ENCODE peak calls at places on chromosomes 5 and 9, in eight cellular contexts. One of them, this sample, is unnamed.

GRCh38 chr9:128911529-128912035 is 9.2 kb upstream of the PHYHD1 start:
- DNase-seq in NCI-H1436: no peak
- DNase-seq in effector CD4-positive, alpha-beta T cell: no peak
- DNase-seq in NCI-H69: no peak
- DNase-seq in non-pigmented ciliary epithelial cell: no peak
- DNase-seq in foreskin keratinocyte: no peak
- DNase-seq in A549: peak
- DNase-seq in NCI-H2081: no peak
- DNase-seq in this sample: no peak

GRCh38 chr5:170338933-170339779 is 41.6 kb upstream of the LCP2 start:
- DNase-seq in NCI-H1436: no peak
- DNase-seq in effector CD4-positive, alpha-beta T cell: peak
- DNase-seq in NCI-H69: peak
- DNase-seq in non-pigmented ciliary epithelial cell: no peak
- DNase-seq in foreskin keratinocyte: no peak
- DNase-seq in A549: no peak
- DNase-seq in NCI-H2081: no peak
- DNase-seq in this sample: no peak

GRCh38 chr5:36744678-36745659 is 131.6 kb upstream of the NIPBL start:
- DNase-seq in NCI-H1436: no peak
- DNase-seq in effector CD4-positive, alpha-beta T cell: no peak
- DNase-seq in NCI-H69: peak
- DNase-seq in non-pigmented ciliary epithelial cell: peak
- DNase-seq in foreskin keratinocyte: peak
- DNase-seq in A549: peak
- DNase-seq in NCI-H2081: peak
- DNase-seq in this sample: peak

GRCh38 chr9:78879324-78880100 is 582.6 kb downstream of the PSAT1 start:
- DNase-seq in NCI-H1436: no peak
- DNase-seq in effector CD4-positive, alpha-beta T cell: no peak
- DNase-seq in NCI-H69: no peak
- DNase-seq in non-pigmented ciliary epithelial cell: no peak
- DNase-seq in foreskin keratinocyte: no peak
- DNase-seq in A549: peak
- DNase-seq in NCI-H2081: no peak
- DNase-seq in this sample: no peak

GRCh38 chr9:36980148-36980974 is 53.7 kb downstream of the PAX5 start:
- DNase-seq in NCI-H1436: peak
- DNase-seq in effector CD4-positive, alpha-beta T cell: no peak
- DNase-seq in NCI-H69: peak
- DNase-seq in non-pigmented ciliary epithelial cell: no peak
- DNase-seq in foreskin keratinocyte: no peak
- DNase-seq in A549: peak
- DNase-seq in NCI-H2081: peak
- DNase-seq in this sample: peak

GRCh38 chr5:16265141-16265540 is 85.5 kb upstream of the MARCHF11 start:
- DNase-seq in NCI-H1436: no peak
- DNase-seq in effector CD4-positive, alpha-beta T cell: no peak
- DNase-seq in NCI-H69: no peak
- DNase-seq in non-pigmented ciliary epithelial cell: no peak
- DNase-seq in foreskin keratinocyte: no peak
- DNase-seq in A549: no peak
- DNase-seq in NCI-H2081: no peak
- DNase-seq in this sample: no peak

GRCh38 chr9:135858491-135859185 is 48.7 kb downstream of the CAMSAP1 start:
- DNase-seq in NCI-H1436: no peak
- DNase-seq in effector CD4-positive, alpha-beta T cell: no peak
- DNase-seq in NCI-H69: no peak
- DNase-seq in non-pigmented ciliary epithelial cell: no peak
- DNase-seq in foreskin keratinocyte: no peak
- DNase-seq in A549: no peak
- DNase-seq in NCI-H2081: no peak
- DNase-seq in this sample: no peak

GRCh38 chr9:96447406-96447805 is 2.6 kb upstream of the HABP4 start:
- DNase-seq in NCI-H1436: no peak
- DNase-seq in effector CD4-positive, alpha-beta T cell: no peak
- DNase-seq in NCI-H69: no peak
- DNase-seq in non-pigmented ciliary epithelial cell: no peak
- DNase-seq in foreskin keratinocyte: no peak
- DNase-seq in A549: no peak
- DNase-seq in NCI-H2081: no peak
- DNase-seq in this sample: no peak

GRCh38 chr9:125795970-125796596 is 48.9 kb downstream of the PBX3 start:
- DNase-seq in NCI-H1436: no peak
- DNase-seq in effector CD4-positive, alpha-beta T cell: no peak
- DNase-seq in NCI-H69: peak
- DNase-seq in non-pigmented ciliary epithelial cell: no peak
- DNase-seq in foreskin keratinocyte: no peak
- DNase-seq in A549: no peak
- DNase-seq in NCI-H2081: no peak
- DNase-seq in this sample: no peak

GRCh38 chr5:62722360-62722759 is 143.7 kb downstream of the LRRC70 start:
- DNase-seq in NCI-H1436: no peak
- DNase-seq in effector CD4-positive, alpha-beta T cell: no peak
- DNase-seq in NCI-H69: no peak
- DNase-seq in non-pigmented ciliary epithelial cell: no peak
- DNase-seq in foreskin keratinocyte: no peak
- DNase-seq in A549: peak
- DNase-seq in NCI-H2081: no peak
- DNase-seq in this sample: no peak

GRCh38 chr5:54701179-54701578 is 183.6 kb downstream of the SNX18 start:
- DNase-seq in NCI-H1436: no peak
- DNase-seq in effector CD4-positive, alpha-beta T cell: no peak
- DNase-seq in NCI-H69: no peak
- DNase-seq in non-pigmented ciliary epithelial cell: peak
- DNase-seq in foreskin keratinocyte: peak
- DNase-seq in A549: peak
- DNase-seq in NCI-H2081: no peak
- DNase-seq in this sample: no peak

GRCh38 chr5:180790020-180790419 is 12.6 kb downstream of the MGAT1 start:
- DNase-seq in NCI-H1436: no peak
- DNase-seq in effector CD4-positive, alpha-beta T cell: no peak
- DNase-seq in NCI-H69: no peak
- DNase-seq in non-pigmented ciliary epithelial cell: no peak
- DNase-seq in foreskin keratinocyte: no peak
- DNase-seq in A549: peak
- DNase-seq in NCI-H2081: no peak
- DNase-seq in this sample: no peak

GRCh38 chr5:137752873-137753226 is 1.3 kb downstream of the HNRNPA0 start:
- DNase-seq in NCI-H1436: peak
- DNase-seq in effector CD4-positive, alpha-beta T cell: no peak
- DNase-seq in NCI-H69: peak
- DNase-seq in non-pigmented ciliary epithelial cell: no peak
- DNase-seq in foreskin keratinocyte: no peak
- DNase-seq in A549: peak
- DNase-seq in NCI-H2081: no peak
- DNase-seq in this sample: no peak

GRCh38 chr5:61659221-61659696 is 327.2 kb downstream of the ZSWIM6 start:
- DNase-seq in NCI-H1436: no peak
- DNase-seq in effector CD4-positive, alpha-beta T cell: no peak
- DNase-seq in NCI-H69: no peak
- DNase-seq in non-pigmented ciliary epithelial cell: no peak
- DNase-seq in foreskin keratinocyte: no peak
- DNase-seq in A549: no peak
- DNase-seq in NCI-H2081: no peak
- DNase-seq in this sample: no peak

GRCh38 chr9:126439402-126439765 is 112.8 kb downstream of the MVB12B start:
- DNase-seq in NCI-H1436: no peak
- DNase-seq in effector CD4-positive, alpha-beta T cell: no peak
- DNase-seq in NCI-H69: no peak
- DNase-seq in non-pigmented ciliary epithelial cell: peak
- DNase-seq in foreskin keratinocyte: no peak
- DNase-seq in A549: no peak
- DNase-seq in NCI-H2081: no peak
- DNase-seq in this sample: no peak

GRCh38 chr9:122109035-122109813 is 16.1 kb upstream of the TTLL11 start:
- DNase-seq in NCI-H1436: no peak
- DNase-seq in effector CD4-positive, alpha-beta T cell: no peak
- DNase-seq in NCI-H69: peak
- DNase-seq in non-pigmented ciliary epithelial cell: no peak
- DNase-seq in foreskin keratinocyte: no peak
- DNase-seq in A549: no peak
- DNase-seq in NCI-H2081: no peak
- DNase-seq in this sample: no peak

GRCh38 chr5:2207966-2208544 is 325.3 kb upstream of the IRX4 start:
- DNase-seq in NCI-H1436: no peak
- DNase-seq in effector CD4-positive, alpha-beta T cell: no peak
- DNase-seq in NCI-H69: no peak
- DNase-seq in non-pigmented ciliary epithelial cell: no peak
- DNase-seq in foreskin keratinocyte: no peak
- DNase-seq in A549: peak
- DNase-seq in NCI-H2081: no peak
- DNase-seq in this sample: no peak

GRCh38 chr5:173828952-173829351 is 59.2 kb upstream of the CPEB4 start:
- DNase-seq in NCI-H1436: no peak
- DNase-seq in effector CD4-positive, alpha-beta T cell: no peak
- DNase-seq in NCI-H69: no peak
- DNase-seq in non-pigmented ciliary epithelial cell: no peak
- DNase-seq in foreskin keratinocyte: no peak
- DNase-seq in A549: no peak
- DNase-seq in NCI-H2081: no peak
- DNase-seq in this sample: no peak

GRCh38 chr9:16455842-16456241 is 414.6 kb downstream of the BNC2 start:
- DNase-seq in NCI-H1436: no peak
- DNase-seq in effector CD4-positive, alpha-beta T cell: no peak
- DNase-seq in NCI-H69: no peak
- DNase-seq in non-pigmented ciliary epithelial cell: no peak
- DNase-seq in foreskin keratinocyte: no peak
- DNase-seq in A549: no peak
- DNase-seq in NCI-H2081: no peak
- DNase-seq in this sample: no peak

GRCh38 chr5:79853003-79853402 is 138.1 kb downstream of the MTX3 start:
- DNase-seq in NCI-H1436: no peak
- DNase-seq in effector CD4-positive, alpha-beta T cell: no peak
- DNase-seq in NCI-H69: no peak
- DNase-seq in non-pigmented ciliary epithelial cell: no peak
- DNase-seq in foreskin keratinocyte: no peak
- DNase-seq in A549: no peak
- DNase-seq in NCI-H2081: no peak
- DNase-seq in this sample: no peak

GRCh38 chr9:95316794-95317118 is 753 bp downstream of the FANCC start:
- DNase-seq in NCI-H1436: peak
- DNase-seq in effector CD4-positive, alpha-beta T cell: peak
- DNase-seq in NCI-H69: peak
- DNase-seq in non-pigmented ciliary epithelial cell: no peak
- DNase-seq in foreskin keratinocyte: no peak
- DNase-seq in A549: peak
- DNase-seq in NCI-H2081: peak
- DNase-seq in this sample: peak

GRCh38 chr9:90018688-90019087 is 413.9 kb downstream of the GADD45G start:
- DNase-seq in NCI-H1436: peak
- DNase-seq in effector CD4-positive, alpha-beta T cell: no peak
- DNase-seq in NCI-H69: no peak
- DNase-seq in non-pigmented ciliary epithelial cell: no peak
- DNase-seq in foreskin keratinocyte: no peak
- DNase-seq in A549: no peak
- DNase-seq in NCI-H2081: no peak
- DNase-seq in this sample: no peak

GRCh38 chr9:87792831-87793288 is 66.9 kb downstream of the CTSL start:
- DNase-seq in NCI-H1436: no peak
- DNase-seq in effector CD4-positive, alpha-beta T cell: no peak
- DNase-seq in NCI-H69: no peak
- DNase-seq in non-pigmented ciliary epithelial cell: peak
- DNase-seq in foreskin keratinocyte: no peak
- DNase-seq in A549: peak
- DNase-seq in NCI-H2081: no peak
- DNase-seq in this sample: no peak

GRCh38 chr9:129849901-129850300 is 14.6 kb downstream of the USP20 start:
- DNase-seq in NCI-H1436: no peak
- DNase-seq in effector CD4-positive, alpha-beta T cell: no peak
- DNase-seq in NCI-H69: no peak
- DNase-seq in non-pigmented ciliary epithelial cell: peak
- DNase-seq in foreskin keratinocyte: no peak
- DNase-seq in A549: no peak
- DNase-seq in NCI-H2081: no peak
- DNase-seq in this sample: no peak

GRCh38 chr9:87684627-87685204 is 41.2 kb upstream of the CTSL start:
- DNase-seq in NCI-H1436: no peak
- DNase-seq in effector CD4-positive, alpha-beta T cell: no peak
- DNase-seq in NCI-H69: peak
- DNase-seq in non-pigmented ciliary epithelial cell: no peak
- DNase-seq in foreskin keratinocyte: no peak
- DNase-seq in A549: peak
- DNase-seq in NCI-H2081: no peak
- DNase-seq in this sample: peak

GRCh38 chr5:144798595-144798994 is 627.9 kb downstream of the KCTD16 start:
- DNase-seq in NCI-H1436: no peak
- DNase-seq in effector CD4-positive, alpha-beta T cell: no peak
- DNase-seq in NCI-H69: no peak
- DNase-seq in non-pigmented ciliary epithelial cell: no peak
- DNase-seq in foreskin keratinocyte: no peak
- DNase-seq in A549: no peak
- DNase-seq in NCI-H2081: no peak
- DNase-seq in this sample: no peak

GRCh38 chr5:171137768-171138540 is 171.1 kb upstream of the TLX3 start:
- DNase-seq in NCI-H1436: no peak
- DNase-seq in effector CD4-positive, alpha-beta T cell: no peak
- DNase-seq in NCI-H69: no peak
- DNase-seq in non-pigmented ciliary epithelial cell: peak
- DNase-seq in foreskin keratinocyte: no peak
- DNase-seq in A549: peak
- DNase-seq in NCI-H2081: no peak
- DNase-seq in this sample: no peak

GRCh38 chr5:142726188-142726731 is 40.4 kb upstream of the FGF1 start:
- DNase-seq in NCI-H1436: no peak
- DNase-seq in effector CD4-positive, alpha-beta T cell: no peak
- DNase-seq in NCI-H69: no peak
- DNase-seq in non-pigmented ciliary epithelial cell: peak
- DNase-seq in foreskin keratinocyte: peak
- DNase-seq in A549: no peak
- DNase-seq in NCI-H2081: no peak
- DNase-seq in this sample: no peak

GRCh38 chr5:86878250-86878649 is 260.5 kb downstream of the COX7C start:
- DNase-seq in NCI-H1436: no peak
- DNase-seq in effector CD4-positive, alpha-beta T cell: no peak
- DNase-seq in NCI-H69: peak
- DNase-seq in non-pigmented ciliary epithelial cell: no peak
- DNase-seq in foreskin keratinocyte: no peak
- DNase-seq in A549: no peak
- DNase-seq in NCI-H2081: no peak
- DNase-seq in this sample: no peak

GRCh38 chr9:68560131-68560844 is 19.6 kb upstream of the TMEM252 start:
- DNase-seq in NCI-H1436: peak
- DNase-seq in effector CD4-positive, alpha-beta T cell: peak
- DNase-seq in NCI-H69: peak
- DNase-seq in non-pigmented ciliary epithelial cell: no peak
- DNase-seq in foreskin keratinocyte: no peak
- DNase-seq in A549: peak
- DNase-seq in NCI-H2081: no peak
- DNase-seq in this sample: peak

GRCh38 chr9:95510610-95511231 is 6.0 kb downstream of the PTCH1 start:
- DNase-seq in NCI-H1436: peak
- DNase-seq in effector CD4-positive, alpha-beta T cell: peak
- DNase-seq in NCI-H69: peak
- DNase-seq in non-pigmented ciliary epithelial cell: peak
- DNase-seq in foreskin keratinocyte: peak
- DNase-seq in A549: peak
- DNase-seq in NCI-H2081: peak
- DNase-seq in this sample: peak

GRCh38 chr5:43400082-43400481 is 12.1 kb downstream of the CCL28 start:
- DNase-seq in NCI-H1436: no peak
- DNase-seq in effector CD4-positive, alpha-beta T cell: no peak
- DNase-seq in NCI-H69: peak
- DNase-seq in non-pigmented ciliary epithelial cell: no peak
- DNase-seq in foreskin keratinocyte: no peak
- DNase-seq in A549: no peak
- DNase-seq in NCI-H2081: no peak
- DNase-seq in this sample: no peak

GRCh38 chr9:108001219-108001618 is 511.6 kb upstream of the KLF4 start:
- DNase-seq in NCI-H1436: no peak
- DNase-seq in effector CD4-positive, alpha-beta T cell: no peak
- DNase-seq in NCI-H69: no peak
- DNase-seq in non-pigmented ciliary epithelial cell: no peak
- DNase-seq in foreskin keratinocyte: no peak
- DNase-seq in A549: no peak
- DNase-seq in NCI-H2081: no peak
- DNase-seq in this sample: no peak

GRCh38 chr9:83220737-83221136 is 157.8 kb upstream of the RASEF start:
- DNase-seq in NCI-H1436: no peak
- DNase-seq in effector CD4-positive, alpha-beta T cell: no peak
- DNase-seq in NCI-H69: no peak
- DNase-seq in non-pigmented ciliary epithelial cell: peak
- DNase-seq in foreskin keratinocyte: no peak
- DNase-seq in A549: no peak
- DNase-seq in NCI-H2081: no peak
- DNase-seq in this sample: no peak